ENCODE peak calls at places on chromosomes 6 and 20, in nine cellular contexts. G, L, B, F, U, C, W, O and N are unnamed samples.

GRCh38 chr20:64077094-64077493 is 2.2 kb downstream of the RGS19 start:
- DNase-seq in W (no peak), F (no peak), O (no peak), U (no peak), C (no peak), G (no peak), B (peak), L (no peak), N (no peak)

GRCh38 chr6:152225231-152225934 is 411.8 kb downstream of the SYNE1 start:
- DNase-seq in O (no peak), G (no peak), W (no peak), U (no peak), B (no peak), C (no peak), L (no peak), F (no peak), N (no peak)

GRCh38 chr6:70846207-70846835 is 110.5 kb downstream of the B3GAT2 start:
- DNase-seq in L (no peak), U (no peak), B (no peak), F (peak), W (no peak), C (no peak), G (no peak), O (no peak), N (no peak)

GRCh38 chr6:54856137-54856536 is 9.6 kb downstream of the FAM83B start:
- DNase-seq in U (no peak), L (no peak), O (no peak), B (no peak), C (no peak), W (no peak), G (no peak), F (no peak), N (no peak)

GRCh38 chr6:145506554-145506953 is 228.8 kb downstream of the EPM2A start:
- DNase-seq in W (no peak), U (no peak), B (no peak), L (no peak), C (no peak), G (no peak), O (no peak), F (no peak), N (no peak)

GRCh38 chr6:109595998-109596397 is 95.0 kb downstream of the AK9 start:
- DNase-seq in B (no peak), L (no peak), C (no peak), W (no peak), F (peak), G (no peak), U (no peak), O (no peak), N (no peak)

GRCh38 chr6:139982652-139983051 is 608.2 kb upstream of the CITED2 start:
- DNase-seq in O (no peak), F (no peak), G (no peak), B (no peak), U (no peak), C (no peak), W (no peak), L (no peak), N (no peak)

GRCh38 chr6:88671624-88672023 is 291.8 kb downstream of the RNGTT start:
- DNase-seq in U (no peak), F (no peak), G (no peak), B (no peak), O (no peak), C (no peak), W (no peak), L (no peak), N (no peak)

GRCh38 chr6:1481326-1481725 is 92.0 kb downstream of the FOXF2 start:
- DNase-seq in U (no peak), G (no peak), W (no peak), C (no peak), O (no peak), F (no peak), B (no peak), L (no peak), N (no peak)

GRCh38 chr20:50260480-50261221 is 70.0 kb downstream of the CEBPB start:
- DNase-seq in O (no peak), C (no peak), U (no peak), F (peak), W (no peak), B (no peak), L (no peak), G (no peak), N (no peak)